ENCODE peak calls at places on chromosomes 5 and 9, in four cellular contexts. V is HepG2, D is SK-N-SH, Q is sigmoid colon. E is an unnamed sample.

GRCh38 chr5:136033848-136034247 is 5.1 kb downstream of the TGFBI start:
- DNase-seq in V (no peak), D (no peak), Q (peak; percentile 47), E (no peak)

GRCh38 chr9:106648799-106649198 is 214.2 kb upstream of the ZNF462 start:
- DNase-seq in V (no peak), D (no peak), Q (no peak), E (no peak)

GRCh38 chr5:96049398-96050272 is 88.0 kb upstream of the ELL2 start:
- DNase-seq in V (no peak), D (no peak), Q (no peak), E (no peak)

GRCh38 chr9:69444021-69444420 is 119.0 kb downstream of the ENTREP1 start:
- DNase-seq in V (no peak), D (no peak), Q (no peak), E (no peak)

GRCh38 chr5:73312146-73312871 is 136.3 kb downstream of the FOXD1 start:
- DNase-seq in V (no peak), D (no peak), Q (no peak), E (no peak)

GRCh38 chr9:114804504-114804903 is 1.3 kb downstream of the TNFSF15 start:
- DNase-seq in V (peak; percentile 50), D (no peak), Q (no peak), E (no peak)

GRCh38 chr5:23884405-23884804 is 377.0 kb downstream of the PRDM9 start:
- DNase-seq in V (no peak), D (no peak), Q (no peak), E (no peak)

GRCh38 chr9:117434568-117434967 is 19.7 kb upstream of the ASTN2 start:
- DNase-seq in V (no peak), D (no peak), Q (no peak), E (no peak)

GRCh38 chr9:89144242-89144641 is 34.4 kb downstream of the SHC3 start:
- DNase-seq in V (no peak), D (no peak), Q (no peak), E (no peak)

GRCh38 chr9:123011878-123012528 is 21.5 kb upstream of the GPR21 start:
- DNase-seq in V (peak; percentile 69), D (no peak), Q (no peak), E (no peak)

GRCh38 chr9:100440071-100440470 is 13.1 kb downstream of the MSANTD3 start:
- DNase-seq in V (no peak), D (no peak), Q (no peak), E (no peak)

GRCh38 chr5:138601444-138601843 is 26.2 kb upstream of the HSPA9 start:
- DNase-seq in V (no peak), D (no peak), Q (no peak), E (no peak)

GRCh38 chr5:180782748-180783147 is 19.9 kb downstream of the MGAT1 start:
- DNase-seq in V (no peak), D (no peak), Q (no peak), E (no peak)

GRCh38 chr9:136963341-136963740 is 11.3 kb downstream of the LCN12 start:
- DNase-seq in V (no peak), D (no peak), Q (no peak), E (no peak)

GRCh38 chr9:109794361-109795012 is 14.5 kb downstream of the PALM2AKAP2 start:
- DNase-seq in V (no peak), D (no peak), Q (no peak), E (no peak)

GRCh38 chr9:133023117-133023890 is 7.5 kb upstream of the GTF3C5 start:
- DNase-seq in V (no peak), D (no peak), Q (no peak), E (no peak)

GRCh38 chr5:14217587-14217986 is 74.4 kb downstream of the TRIO start:
- DNase-seq in V (no peak), D (no peak), Q (no peak), E (no peak)

GRCh38 chr5:122608222-122608621 is 166.7 kb upstream of the SNX2 start:
- DNase-seq in V (no peak), D (no peak), Q (no peak), E (no peak)

GRCh38 chr5:178227138-178227659 is 5.4 kb downstream of the PHYKPL start:
- DNase-seq in V (no peak), D (no peak), Q (no peak), E (no peak)

GRCh38 chr5:146130440-146131045 is 25.2 kb upstream of the PLAC8L1 start:
- DNase-seq in V (peak; percentile 4), D (no peak), Q (no peak), E (no peak)

GRCh38 chr9:122536138-122536537 is 9.0 kb upstream of the OR1N1 start:
- DNase-seq in V (no peak), D (no peak), Q (no peak), E (no peak)

GRCh38 chr5:172437445-172438303 is 16.7 kb downstream of the SH3PXD2B start:
- DNase-seq in V (peak; percentile 23), D (peak; percentile 88), Q (peak; percentile 91), E (peak; percentile 88)

GRCh38 chr9:19161257-19162025 is 34.1 kb upstream of the PLIN2 start:
- DNase-seq in V (peak; percentile 100), D (no peak), Q (peak; percentile 89), E (peak; percentile 86)

GRCh38 chr9:4750021-4750673 is 9.1 kb upstream of the AK3 start:
- DNase-seq in V (no peak), D (no peak), Q (no peak), E (no peak)

GRCh38 chr9:86639899-86640379 is 285.7 kb upstream of the TUT7 start:
- DNase-seq in V (no peak), D (no peak), Q (no peak), E (no peak)

GRCh38 chr5:172002310-172002709 is 4.1 kb downstream of the FBXW11 start:
- DNase-seq in V (peak; percentile 38), D (peak; percentile 50), Q (no peak), E (no peak)

GRCh38 chr5:174997688-174998087 is 273.3 kb downstream of the MSX2 start:
- DNase-seq in V (no peak), D (no peak), Q (no peak), E (no peak)

GRCh38 chr5:174999581-174999980 is 275.2 kb downstream of the MSX2 start:
- DNase-seq in V (no peak), D (no peak), Q (no peak), E (no peak)

GRCh38 chr5:174995827-174996226 is 271.4 kb downstream of the MSX2 start:
- DNase-seq in V (no peak), D (no peak), Q (no peak), E (no peak)

GRCh38 chr5:174996941-174997340 is 272.6 kb downstream of the MSX2 start:
- DNase-seq in V (no peak), D (no peak), Q (no peak), E (no peak)

DNA sequence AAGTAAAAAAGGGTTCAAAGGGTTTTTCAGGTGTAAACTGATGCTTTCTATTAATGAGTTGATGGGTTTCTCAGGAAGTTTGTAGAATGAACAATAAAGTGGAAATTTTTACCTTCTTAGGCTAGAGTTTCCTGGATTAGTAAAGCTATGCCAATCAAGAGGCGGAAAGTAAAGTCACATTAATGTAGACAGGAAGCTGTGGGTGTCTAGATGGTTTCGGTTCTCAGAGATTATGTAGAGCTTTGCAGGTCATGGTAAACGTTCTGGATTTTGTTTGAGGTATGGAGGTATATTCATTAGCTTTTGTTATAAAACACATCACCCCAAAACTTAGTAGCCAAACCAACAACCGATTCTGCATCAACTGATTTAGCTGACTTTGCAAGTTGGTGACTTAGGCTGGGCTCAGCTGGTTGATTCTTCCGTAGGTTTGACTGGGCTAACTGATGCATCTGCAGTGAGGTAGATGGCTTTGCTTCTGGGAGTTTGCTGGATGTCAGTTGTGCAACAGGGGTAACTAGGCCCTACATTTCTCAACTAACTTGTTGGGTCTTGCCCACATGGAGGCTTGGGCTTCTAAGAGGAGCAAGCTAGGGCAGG is 273.8 kb downstream of the MSX2 start:
- DNase-seq in V (no peak), D (no peak), Q (no peak), E (no peak)
- TF ChIP-seq EP300 in V (no peak), D (no peak), Q (no peak), E (no peak)

DNA sequence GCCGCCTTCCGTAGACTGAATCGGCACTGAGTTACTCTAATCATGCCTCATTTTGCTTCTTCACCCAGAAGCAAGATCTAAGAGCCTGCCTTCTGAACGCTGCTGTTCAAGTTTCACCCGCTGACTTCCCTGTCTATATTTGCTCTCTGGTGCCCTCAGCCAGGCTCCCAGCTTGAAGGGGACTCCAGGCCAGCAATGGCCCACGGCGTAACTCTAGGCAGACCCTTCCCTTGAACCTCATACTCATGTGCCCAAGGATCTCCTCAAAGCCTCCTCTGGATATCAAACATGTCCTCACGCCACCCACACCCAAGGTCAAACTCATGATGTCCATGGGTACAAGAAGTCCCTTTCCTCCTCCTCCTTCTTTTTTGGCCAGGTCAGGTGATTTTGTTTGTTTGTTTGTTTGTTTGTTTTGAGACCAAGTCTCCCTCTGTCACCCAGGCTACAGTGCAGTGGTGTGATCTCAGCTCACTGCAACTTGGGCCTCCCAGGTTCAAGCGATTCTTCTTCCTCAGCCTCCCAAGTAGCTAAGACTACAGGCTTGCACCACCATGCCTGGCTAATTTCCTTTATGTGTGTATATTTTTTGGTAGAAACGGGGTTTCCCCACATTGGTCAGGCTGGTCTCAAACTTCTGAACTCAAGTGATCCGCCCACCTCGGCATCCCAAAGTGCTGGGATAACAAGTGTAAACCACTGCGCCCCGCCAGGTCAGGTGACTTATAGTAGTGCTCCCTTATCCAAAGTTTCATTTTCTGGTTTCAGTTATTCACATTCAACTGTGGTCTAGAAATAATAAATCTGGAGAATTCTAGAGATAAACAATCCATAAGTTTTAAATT is 239.0 kb downstream of the SYK start:
- DNase-seq in V (no peak), D (no peak), Q (no peak), E (peak; percentile 50)
- H3K27ac ChIP-seq in V (no peak overlapping the region), D (no peak overlapping the region), Q (no peak overlapping the region), E (no peak overlapping the region)

GRCh38 chr5:5536871-5537270 is 114.4 kb downstream of the ICE1 start:
- DNase-seq in V (no peak), D (no peak), Q (no peak), E (no peak)

GRCh38 chr5:5540065-5540464 is 117.6 kb downstream of the ICE1 start:
- DNase-seq in V (no peak), D (no peak), Q (no peak), E (no peak)

GRCh38 chr5:5533927-5534326 is 111.5 kb downstream of the ICE1 start:
- DNase-seq in V (no peak), D (no peak), Q (no peak), E (no peak)

GRCh38 chr5:5534333-5534732 is 111.9 kb downstream of the ICE1 start:
- DNase-seq in V (no peak), D (no peak), Q (no peak), E (no peak)

DNA sequence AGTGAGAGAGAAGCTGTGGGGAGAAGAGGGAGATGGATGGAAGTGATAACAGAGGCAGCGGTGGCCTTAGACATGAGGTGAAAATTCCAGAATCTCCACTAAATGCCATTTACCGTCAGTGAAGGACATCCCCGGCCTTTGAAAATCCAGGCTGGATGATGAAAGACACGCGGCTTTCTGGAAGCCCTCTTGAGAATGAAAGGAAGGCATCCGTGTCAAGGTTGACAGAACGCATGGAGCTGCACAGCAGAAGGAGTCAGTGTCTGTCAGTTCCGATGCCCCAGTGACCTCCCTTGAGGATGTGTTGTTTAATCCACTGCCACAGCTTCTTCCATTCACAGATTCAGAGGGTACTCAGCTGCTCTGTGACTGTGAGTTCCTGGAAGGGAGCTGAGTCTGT is 114.9 kb downstream of the ICE1 start:
- DNase-seq in V (no peak), D (no peak), Q (no peak), E (no peak)
- TF ChIP-seq POLR2AphosphoS5 in V (no peak), D (no peak), Q (no peak), E (no peak)

GRCh38 chr9:28249424-28249823 is 676.1 kb upstream of the C9orf72 start:
- DNase-seq in V (no peak), D (no peak), Q (no peak), E (no peak)
- TF ChIP-seq EP300 in V (no peak), D (no peak), Q (no peak), E (no peak)

E was measured in suprapubic skin.